ENCODE peak calls at places on chromosome 7, in five cellular contexts. K is GM23248, B is SK-N-SH, P is mammary epithelial cell, Y is neuronal stem cell. S is an unnamed sample.
A peak's percentile ranks its signal among the peaks of the same experiment; 100 is the strongest.

GRCh38 chr7:77460057-77460486 is 43.9 kb upstream of the GSAP start:
- DNase-seq in P (no peak), K (no peak), B (no peak), Y (no peak), S (no peak)

GRCh38 chr7:2567663-2568238 is 9.0 kb downstream of the IQCE start:
- DNase-seq in K (peak; percentile 44), P (no peak), Y (no peak), B (peak; percentile 69), S (no peak)

GRCh38 chr7:126398851-126399529 is 853.8 kb downstream of the GRM8 start:
- DNase-seq in K (no peak), B (no peak), Y (no peak), P (no peak), S (no peak)

GRCh38 chr7:49174396-49174795 is 250.0 kb downstream of the CDC14C start:
- DNase-seq in P (peak; percentile 50), Y (no peak), B (no peak), K (no peak), S (no peak)

GRCh38 chr7:154879629-154880028 is 123.3 kb downstream of the PAXIP1 start:
- DNase-seq in P (no peak), K (no peak), Y (no peak), B (no peak), S (no peak)

GRCh38 chr7:40372031-40372430 is 237.2 kb downstream of the SUGCT start:
- DNase-seq in Y (no peak), K (peak; percentile 8), B (no peak), P (no peak), S (no peak)

GRCh38 chr7:14806886-14807285 is 95.7 kb downstream of the DGKB start:
- DNase-seq in Y (no peak), B (no peak), P (no peak), K (peak; percentile 65), S (no peak)

GRCh38 chr7:20340839-20341238 is 10.1 kb downstream of the ITGB8 start:
- DNase-seq in B (no peak), P (peak; percentile 97), Y (peak; percentile 41), K (no peak), S (no peak)

GRCh38 chr7:51067757-51068156 is 248.9 kb downstream of the COBL start:
- DNase-seq in B (peak; percentile 59), K (peak; percentile 68), Y (peak; percentile 74), P (peak; percentile 42), S (peak; percentile 33)

GRCh38 chr7:10022957-10023356 is 950.7 kb upstream of the PHF14 start:
- DNase-seq in P (no peak), B (peak; percentile 13), K (peak; percentile 0), Y (peak; percentile 36), S (no peak)

GRCh38 chr7:155872678-155873369 is 60.6 kb upstream of the SHH start:
- DNase-seq in K (no peak), B (no peak), Y (no peak), P (no peak), S (no peak)

GRCh38 chr7:157416011-157416410 is 79.2 kb downstream of the DNAJB6 start:
- DNase-seq in B (no peak), Y (no peak), K (no peak), P (no peak), S (no peak)

GRCh38 chr7:6155596-6155995 is 116.8 kb downstream of the CYTH3 start:
- DNase-seq in Y (no peak), K (no peak), P (no peak), B (no peak), S (no peak)

GRCh38 chr7:17013204-17013603 is 131.4 kb upstream of the AGR3 start:
- DNase-seq in B (no peak), P (no peak), K (peak; percentile 54), Y (no peak), S (no peak)

GRCh38 chr7:45182856-45183710 is 25.5 kb downstream of the RAMP3 start:
- DNase-seq in P (no peak), Y (no peak), K (no peak), B (no peak), S (no peak)

GRCh38 chr7:30708983-30709382 is 26.7 kb upstream of the CRHR2 start:
- DNase-seq in Y (no peak), P (no peak), K (peak; percentile 75), B (no peak), S (no peak)

GRCh38 chr7:46565712-46566111 is 644.6 kb upstream of the IGFBP3 start:
- DNase-seq in B (no peak), Y (no peak), K (no peak), P (no peak), S (no peak)

GRCh38 chr7:30224511-30225031 is 59.8 kb upstream of the ZNRF2 start:
- DNase-seq in Y (no peak), P (peak; percentile 94), B (no peak), K (peak; percentile 90), S (no peak)

GRCh38 chr7:133563196-133563707 is 310.4 kb downstream of the EXOC4 start:
- DNase-seq in P (no peak), Y (no peak), K (peak; percentile 7), B (no peak), S (no peak)

GRCh38 chr7:135744938-135745701 is 3.5 kb downstream of the FAM180A start:
- DNase-seq in B (no peak), Y (no peak), P (peak; percentile 89), K (peak; percentile 96), S (no peak)

GRCh38 chr7:25073451-25073850 is 51.6 kb downstream of the CYCS start:
- DNase-seq in K (peak; percentile 66), B (no peak), P (no peak), Y (no peak), S (no peak)

GRCh38 chr7:83410989-83411591 is 237.8 kb downstream of the SEMA3E start:
- DNase-seq in B (peak; percentile 38), Y (peak; percentile 17), K (peak; percentile 76), P (peak; percentile 9), S (peak; percentile 53)

GRCh38 chr7:112448891-112449290 is 1.4 kb upstream of the IFRD1 start:
- DNase-seq in K (peak; percentile 31), Y (no peak), B (no peak), P (peak; percentile 24), S (no peak)

GRCh38 chr7:140197218-140197890 is 20.6 kb upstream of the KDM7A start:
- DNase-seq in B (no peak), P (no peak), Y (no peak), K (no peak), S (no peak)

GRCh38 chr7:70356975-70357374 is 758.7 kb downstream of the AUTS2 start:
- DNase-seq in K (no peak), Y (no peak), P (no peak), B (no peak), S (no peak)

GRCh38 chr7:26657139-26657753 is 207.1 kb downstream of the SKAP2 start:
- DNase-seq in B (no peak), P (no peak), Y (no peak), K (no peak), S (no peak)

GRCh38 chr7:129213828-129214227 is 11.0 kb upstream of the AHCYL2 start:
- DNase-seq in K (no peak), P (peak; percentile 45), B (peak; percentile 81), Y (no peak), S (peak; percentile 57)

GRCh38 chr7:17401806-17402627 is 103.6 kb downstream of the AHR start:
- DNase-seq in Y (no peak), K (no peak), P (no peak), B (no peak), S (no peak)

GRCh38 chr7:18520450-18521235 is 25.1 kb downstream of the HDAC9 start:
- DNase-seq in K (peak; percentile 73), B (no peak), P (peak; percentile 53), Y (no peak), S (peak; percentile 69)

GRCh38 chr7:84611391-84611790 is 416.8 kb upstream of the SEMA3A start:
- DNase-seq in Y (no peak), B (no peak), P (no peak), K (no peak), S (no peak)

GRCh38 chr7:118289476-118289875 is 65.0 kb downstream of the ANKRD7 start:
- DNase-seq in B (no peak), Y (no peak), K (no peak), P (no peak), S (no peak)

GRCh38 chr7:42831051-42831952 is 80.6 kb downstream of the C7orf25 start:
- DNase-seq in K (peak; percentile 67), P (peak; percentile 30), Y (peak; percentile 21), B (no peak), S (peak; percentile 35)

GRCh38 chr7:147411011-147411614 is 1179.5 kb upstream of the C7orf33 start:
- DNase-seq in B (no peak), K (no peak), P (no peak), Y (no peak), S (no peak)

GRCh38 chr7:27836525-27836924 is 96.6 kb downstream of the TAX1BP1 start:
- DNase-seq in P (no peak), B (no peak), Y (no peak), K (no peak), S (no peak)

GRCh38 chr7:27840314-27840713 is 100.4 kb downstream of the TAX1BP1 start:
- DNase-seq in K (no peak), B (peak; percentile 27), P (no peak), Y (no peak), S (no peak)

GRCh38 chr7:27839099-27839498 is 99.1 kb downstream of the TAX1BP1 start:
- DNase-seq in P (no peak), Y (no peak), K (no peak), B (peak; percentile 19), S (no peak)

GRCh38 chr7:27834179-27834921 is 94.4 kb downstream of the TAX1BP1 start:
- DNase-seq in P (no peak), B (no peak), Y (no peak), K (no peak), S (no peak)

DNA sequence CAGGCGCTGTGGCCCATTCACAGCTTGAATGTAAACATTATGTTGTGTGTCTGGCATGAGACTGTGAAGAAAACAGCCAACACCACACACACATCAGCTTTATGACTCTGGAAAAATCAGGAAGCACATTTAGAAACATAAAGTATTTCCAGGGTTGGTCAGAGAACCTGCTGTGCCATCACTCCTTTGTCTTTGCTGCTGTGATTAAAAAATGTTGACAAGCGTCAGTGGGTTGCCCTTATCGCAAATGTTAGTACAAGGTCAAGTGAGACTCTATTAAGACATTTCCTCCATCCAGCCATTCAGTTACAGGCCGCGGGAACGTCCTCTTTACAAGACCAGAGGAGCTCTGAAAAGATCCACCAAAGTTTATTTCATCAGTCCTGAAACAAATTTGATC is 95.4 kb downstream of the TAX1BP1 start:
- DNase-seq in K (no peak), Y (no peak), P (no peak), B (no peak), S (no peak)
- H3K9ac ChIP-seq in K (no peak overlapping the region), Y (no peak overlapping the region), P (no peak overlapping the region), B (no peak overlapping the region), S (no peak overlapping the region)

DNA sequence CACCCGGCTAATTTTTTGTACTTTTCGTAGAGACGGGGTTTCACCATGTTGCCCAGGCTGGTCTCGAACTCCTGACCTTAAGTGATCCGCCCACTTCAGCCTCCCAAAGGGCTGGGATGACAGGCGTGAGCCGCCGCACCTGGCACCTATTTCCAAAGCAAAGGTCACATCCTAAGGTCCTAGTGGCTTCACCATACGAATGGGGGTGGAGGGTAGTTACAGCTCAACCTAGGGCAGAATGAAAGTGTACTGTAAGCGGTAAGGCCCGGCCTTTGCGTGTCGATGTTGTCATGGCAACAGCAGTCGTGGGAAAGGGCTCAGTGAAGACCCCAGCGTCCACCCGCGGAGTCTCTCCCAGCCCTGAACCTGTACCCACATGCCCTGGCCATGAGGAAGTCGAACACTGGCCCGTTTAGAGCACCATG is 1.6 kb upstream of the COX19 start:
- DNase-seq in K (no peak), B (no peak), Y (no peak), P (no peak), S (no peak)
- H2AFZ ChIP-seq in K (no peak overlapping the region), B (no peak overlapping the region), Y (peak overlapping the region; percentile 87), P (peak overlapping the region; percentile 89), S (no peak overlapping the region)

GRCh38 chr7:150374026-150374425 is 5.1 kb upstream of the ZNF775 start:
- DNase-seq in Y (no peak), B (no peak), P (no peak), K (no peak), S (no peak)
- H3K4me1 ChIP-seq in Y (peaks cover 29% of the 10 kb centered on the region), B (peaks cover 33% of the 10 kb centered on the region), P (peaks cover 8% of the 10 kb centered on the region), K (peaks cover 22% of the 10 kb centered on the region), S (peaks cover 84% of the 10 kb centered on the region)

GRCh38 chr7:32879460-32879859 is 12.1 kb downstream of the KBTBD2 start:
- DNase-seq in B (no peak), K (peak; percentile 50), P (peak; percentile 13), Y (no peak), S (no peak)
- H3K9ac ChIP-seq in B (no peak overlapping the region), K (peak overlapping the region; percentile 9), P (no peak overlapping the region), Y (no peak overlapping the region), S (no peak overlapping the region)